ENCODE peak calls at places on chromosomes 3 and 15, in four cellular contexts. V, W, P and A are unnamed samples.

GRCh38 chr3:136898954-136899353 is 36.9 kb downstream of the NCK1 start:
- DNase-seq in V (no peak), W (no peak), P (no peak), A (no peak)

GRCh38 chr3:17632401-17633100 is 109.9 kb downstream of the TBC1D5 start:
- DNase-seq in V (peak; percentile 85), W (peak; percentile 70), P (no peak), A (no peak)

GRCh38 chr3:131110087-131110486 is 83.4 kb downstream of the NEK11 start:
- DNase-seq in V (peak; percentile 92), W (peak; percentile 65), P (no peak), A (no peak)

GRCh38 chr3:16240229-16241023 is 24.3 kb downstream of the DPH3 start:
- DNase-seq in V (peak; percentile 82), W (peak; percentile 87), P (no peak), A (no peak)

GRCh38 chr15:33207646-33208045 is 13.1 kb upstream of the FMN1 start:
- DNase-seq in V (no peak), W (no peak), P (no peak), A (no peak)

GRCh38 chr3:101072299-101072698 is 79.1 kb upstream of the ABI3BP start:
- DNase-seq in V (peak; percentile 49), W (peak; percentile 82), P (no peak), A (no peak)

GRCh38 chr3:99474776-99475175 is 163.6 kb upstream of the COL8A1 start:
- DNase-seq in V (no peak), W (no peak), P (no peak), A (no peak)

GRCh38 chr3:125231895-125232294 is 19.3 kb upstream of the SLC12A8 start:
- DNase-seq in V (peak; percentile 85), W (peak; percentile 88), P (no peak), A (no peak)

GRCh38 chr3:126039870-126040269 is 44.1 kb downstream of the SLC41A3 start:
- DNase-seq in V (no peak), W (no peak), P (no peak), A (no peak)

GRCh38 chr15:38671675-38672141 is 107.1 kb upstream of the RASGRP1 start:
- DNase-seq in V (no peak), W (peak; percentile 23), P (no peak), A (no peak)

GRCh38 chr15:101522091-101522490 is 32.6 kb upstream of the PCSK6 start:
- DNase-seq in V (no peak), W (no peak), P (no peak), A (no peak)

GRCh38 chr3:115728013-115728412 is 104.7 kb downstream of the GAP43 start:
- DNase-seq in V (no peak), W (no peak), P (no peak), A (no peak)

GRCh38 chr3:9976736-9977709 is 9.6 kb downstream of the EMC3 start:
- DNase-seq in V (peak; percentile 98), W (peak; percentile 99), P (peak; percentile 59), A (no peak)

GRCh38 chr3:31105011-31105410 is 210.6 kb upstream of the GADL1 start:
- DNase-seq in V (no peak), W (no peak), P (no peak), A (no peak)